ENCODE peak calls at places on chromosomes 13 and 19, in seven cellular contexts. One of them, this sample, is unnamed.

GRCh38 chr19:49343127-49343526 is 7.9 kb downstream of the CD37 start:
- DNase-seq in fibroblast of pulmonary artery: no peak
- DNase-seq in lower leg skin: peak
- DNase-seq in pancreas: peak
- DNase-seq in RWPE1: no peak
- DNase-seq in neural progenitor cell: no peak
- DNase-seq in kidney epithelial cell: no peak
- DNase-seq in this sample: no peak

GRCh38 chr13:90281709-90282108 is 1065.8 kb upstream of the MIR17HG start:
- DNase-seq in pancreas: no peak
- DNase-seq in RWPE1: no peak
- DNase-seq in fibroblast of pulmonary artery: no peak
- DNase-seq in neural progenitor cell: no peak
- DNase-seq in lower leg skin: no peak
- DNase-seq in kidney epithelial cell: no peak
- DNase-seq in this sample: no peak

GRCh38 chr13:54210397-54211050 is 1181.9 kb downstream of the OLFM4 start:
- DNase-seq in lower leg skin: no peak
- DNase-seq in neural progenitor cell: peak
- DNase-seq in kidney epithelial cell: peak
- DNase-seq in fibroblast of pulmonary artery: no peak
- DNase-seq in pancreas: no peak
- DNase-seq in RWPE1: peak
- DNase-seq in this sample: no peak

GRCh38 chr19:28607066-28607583 is 605.8 kb downstream of the UQCRFS1 start:
- DNase-seq in kidney epithelial cell: no peak
- DNase-seq in lower leg skin: no peak
- DNase-seq in fibroblast of pulmonary artery: no peak
- DNase-seq in pancreas: no peak
- DNase-seq in RWPE1: no peak
- DNase-seq in neural progenitor cell: no peak
- DNase-seq in this sample: no peak

GRCh38 chr19:40217921-40218890 is at the start of gene TTC9B:
- DNase-seq in RWPE1: no peak
- DNase-seq in kidney epithelial cell: no peak
- DNase-seq in lower leg skin: no peak
- DNase-seq in neural progenitor cell: peak
- DNase-seq in pancreas: peak
- DNase-seq in fibroblast of pulmonary artery: no peak
- DNase-seq in this sample: peak

GRCh38 chr13:37148501-37148900 is 43.0 kb upstream of the CSNK1A1L start:
- DNase-seq in lower leg skin: no peak
- DNase-seq in pancreas: no peak
- DNase-seq in RWPE1: no peak
- DNase-seq in kidney epithelial cell: no peak
- DNase-seq in neural progenitor cell: no peak
- DNase-seq in fibroblast of pulmonary artery: no peak
- DNase-seq in this sample: no peak

GRCh38 chr13:41546372-41547252 is 89.3 kb downstream of the RGCC start:
- DNase-seq in neural progenitor cell: no peak
- DNase-seq in fibroblast of pulmonary artery: peak
- DNase-seq in RWPE1: peak
- DNase-seq in lower leg skin: no peak
- DNase-seq in kidney epithelial cell: peak
- DNase-seq in pancreas: no peak
- DNase-seq in this sample: no peak

GRCh38 chr13:75353786-75354193 is 128.2 kb downstream of the TBC1D4 start:
- DNase-seq in pancreas: no peak
- DNase-seq in lower leg skin: no peak
- DNase-seq in RWPE1: no peak
- DNase-seq in neural progenitor cell: no peak
- DNase-seq in fibroblast of pulmonary artery: no peak
- DNase-seq in kidney epithelial cell: no peak
- DNase-seq in this sample: no peak

GRCh38 chr13:31441804-31442487 is 242.2 kb downstream of the B3GLCT start:
- DNase-seq in fibroblast of pulmonary artery: no peak
- DNase-seq in neural progenitor cell: no peak
- DNase-seq in RWPE1: no peak
- DNase-seq in kidney epithelial cell: no peak
- DNase-seq in pancreas: no peak
- DNase-seq in lower leg skin: no peak
- DNase-seq in this sample: no peak

GRCh38 chr13:44768233-44768632 is 192.1 kb upstream of the TSC22D1 start:
- DNase-seq in lower leg skin: peak
- DNase-seq in fibroblast of pulmonary artery: peak
- DNase-seq in kidney epithelial cell: no peak
- DNase-seq in RWPE1: no peak
- DNase-seq in pancreas: no peak
- DNase-seq in neural progenitor cell: no peak
- DNase-seq in this sample: no peak

GRCh38 chr19:56670401-56670960 is 1.1 kb downstream of the ZNF835 start:
- DNase-seq in pancreas: no peak
- DNase-seq in kidney epithelial cell: no peak
- DNase-seq in lower leg skin: peak
- DNase-seq in RWPE1: no peak
- DNase-seq in neural progenitor cell: no peak
- DNase-seq in fibroblast of pulmonary artery: no peak
- DNase-seq in this sample: no peak

GRCh38 chr13:76023644-76024043 is 387.5 kb downstream of the LMO7 start:
- DNase-seq in fibroblast of pulmonary artery: no peak
- DNase-seq in RWPE1: peak
- DNase-seq in pancreas: no peak
- DNase-seq in lower leg skin: no peak
- DNase-seq in neural progenitor cell: no peak
- DNase-seq in kidney epithelial cell: no peak
- DNase-seq in this sample: no peak

GRCh38 chr19:42143341-42144234 is 11.3 kb upstream of the POU2F2 start:
- DNase-seq in RWPE1: no peak
- DNase-seq in kidney epithelial cell: no peak
- DNase-seq in pancreas: no peak
- DNase-seq in fibroblast of pulmonary artery: peak
- DNase-seq in neural progenitor cell: peak
- DNase-seq in lower leg skin: no peak
- DNase-seq in this sample: peak

GRCh38 chr19:29658221-29658991 is 6.9 kb upstream of the PLEKHF1 start:
- DNase-seq in kidney epithelial cell: no peak
- DNase-seq in neural progenitor cell: no peak
- DNase-seq in lower leg skin: peak
- DNase-seq in RWPE1: no peak
- DNase-seq in fibroblast of pulmonary artery: no peak
- DNase-seq in pancreas: no peak
- DNase-seq in this sample: no peak

GRCh38 chr19:10920781-10921180 is 7.7 kb downstream of the YIPF2 start:
- DNase-seq in lower leg skin: no peak
- DNase-seq in pancreas: no peak
- DNase-seq in neural progenitor cell: no peak
- DNase-seq in fibroblast of pulmonary artery: no peak
- DNase-seq in RWPE1: no peak
- DNase-seq in kidney epithelial cell: no peak
- DNase-seq in this sample: no peak

GRCh38 chr13:72727417-72728289 is at the start of the genes BORA and MZT1:
- DNase-seq in fibroblast of pulmonary artery: peak
- DNase-seq in kidney epithelial cell: peak
- DNase-seq in lower leg skin: peak
- DNase-seq in RWPE1: peak
- DNase-seq in neural progenitor cell: peak
- DNase-seq in pancreas: peak
- DNase-seq in this sample: peak

GRCh38 chr13:28584873-28585317 is 74.0 kb upstream of the POMP start:
- DNase-seq in RWPE1: no peak
- DNase-seq in pancreas: no peak
- DNase-seq in neural progenitor cell: no peak
- DNase-seq in lower leg skin: no peak
- DNase-seq in kidney epithelial cell: peak
- DNase-seq in fibroblast of pulmonary artery: peak
- DNase-seq in this sample: no peak

GRCh38 chr19:38544569-38545315 is 73.0 kb downstream of the MAP4K1 start:
- DNase-seq in RWPE1: no peak
- DNase-seq in lower leg skin: no peak
- DNase-seq in neural progenitor cell: peak
- DNase-seq in kidney epithelial cell: peak
- DNase-seq in pancreas: no peak
- DNase-seq in fibroblast of pulmonary artery: peak
- DNase-seq in this sample: no peak

GRCh38 chr13:35988648-35989081 is 142.5 kb downstream of the DCLK1 start:
- DNase-seq in lower leg skin: no peak
- DNase-seq in pancreas: no peak
- DNase-seq in RWPE1: no peak
- DNase-seq in neural progenitor cell: no peak
- DNase-seq in fibroblast of pulmonary artery: peak
- DNase-seq in kidney epithelial cell: no peak
- DNase-seq in this sample: no peak

GRCh38 chr13:111049791-111050538 is 65.1 kb upstream of the ARHGEF7 start:
- DNase-seq in RWPE1: peak
- DNase-seq in pancreas: no peak
- DNase-seq in kidney epithelial cell: no peak
- DNase-seq in fibroblast of pulmonary artery: peak
- DNase-seq in neural progenitor cell: peak
- DNase-seq in lower leg skin: peak
- DNase-seq in this sample: no peak
- TF ChIP-seq CTCF in RWPE1: peak
- TF ChIP-seq CTCF in pancreas: no peak
- TF ChIP-seq CTCF in kidney epithelial cell: peak
- TF ChIP-seq CTCF in fibroblast of pulmonary artery: peak
- TF ChIP-seq CTCF in neural progenitor cell: peak
- TF ChIP-seq CTCF in lower leg skin: no peak
- TF ChIP-seq CTCF in this sample: peak

DNA sequence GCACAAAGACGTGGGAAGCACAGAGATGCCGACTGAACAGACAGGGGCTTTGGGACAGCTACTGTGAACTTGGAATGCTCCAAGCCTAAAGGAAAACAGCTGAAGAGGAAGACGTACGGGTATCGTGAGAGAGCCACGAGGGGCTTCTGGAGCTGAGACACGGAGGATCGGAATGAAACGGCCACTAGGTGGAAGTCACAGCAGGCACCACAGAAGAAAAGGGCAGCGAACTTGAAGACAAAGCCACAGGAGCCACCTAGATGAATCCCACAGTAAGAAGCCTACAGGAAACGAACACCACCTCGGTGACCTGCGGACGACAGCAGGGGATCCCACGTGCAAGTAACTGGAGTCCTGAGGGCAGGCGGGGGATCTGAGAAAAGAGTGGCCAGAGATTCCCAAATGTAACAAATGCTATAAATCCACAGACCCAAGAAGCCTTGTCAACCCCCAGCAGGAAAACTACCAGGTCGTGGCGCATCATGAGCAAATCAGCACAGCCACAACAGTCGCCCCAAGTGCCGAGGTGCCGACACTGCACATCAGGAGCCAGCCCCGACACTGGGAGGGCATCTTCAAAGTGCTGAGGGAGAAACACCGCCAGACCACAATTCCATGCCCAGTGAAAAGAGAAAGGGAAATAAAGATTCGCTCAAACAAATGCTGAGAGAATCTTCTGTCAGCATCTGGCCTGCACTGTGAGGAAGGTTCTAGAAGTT is 39.3 kb upstream of the ISYNA1 start:
- DNase-seq in pancreas: no peak
- DNase-seq in lower leg skin: no peak
- DNase-seq in fibroblast of pulmonary artery: no peak
- DNase-seq in kidney epithelial cell: no peak
- DNase-seq in neural progenitor cell: no peak
- DNase-seq in RWPE1: no peak
- DNase-seq in this sample: no peak
- TF ChIP-seq CTCF in pancreas: no peak
- TF ChIP-seq CTCF in lower leg skin: no peak
- TF ChIP-seq CTCF in fibroblast of pulmonary artery: no peak
- TF ChIP-seq CTCF in kidney epithelial cell: no peak
- TF ChIP-seq CTCF in neural progenitor cell: peak
- TF ChIP-seq CTCF in RWPE1: no peak
- TF ChIP-seq CTCF in this sample: no peak

DNA sequence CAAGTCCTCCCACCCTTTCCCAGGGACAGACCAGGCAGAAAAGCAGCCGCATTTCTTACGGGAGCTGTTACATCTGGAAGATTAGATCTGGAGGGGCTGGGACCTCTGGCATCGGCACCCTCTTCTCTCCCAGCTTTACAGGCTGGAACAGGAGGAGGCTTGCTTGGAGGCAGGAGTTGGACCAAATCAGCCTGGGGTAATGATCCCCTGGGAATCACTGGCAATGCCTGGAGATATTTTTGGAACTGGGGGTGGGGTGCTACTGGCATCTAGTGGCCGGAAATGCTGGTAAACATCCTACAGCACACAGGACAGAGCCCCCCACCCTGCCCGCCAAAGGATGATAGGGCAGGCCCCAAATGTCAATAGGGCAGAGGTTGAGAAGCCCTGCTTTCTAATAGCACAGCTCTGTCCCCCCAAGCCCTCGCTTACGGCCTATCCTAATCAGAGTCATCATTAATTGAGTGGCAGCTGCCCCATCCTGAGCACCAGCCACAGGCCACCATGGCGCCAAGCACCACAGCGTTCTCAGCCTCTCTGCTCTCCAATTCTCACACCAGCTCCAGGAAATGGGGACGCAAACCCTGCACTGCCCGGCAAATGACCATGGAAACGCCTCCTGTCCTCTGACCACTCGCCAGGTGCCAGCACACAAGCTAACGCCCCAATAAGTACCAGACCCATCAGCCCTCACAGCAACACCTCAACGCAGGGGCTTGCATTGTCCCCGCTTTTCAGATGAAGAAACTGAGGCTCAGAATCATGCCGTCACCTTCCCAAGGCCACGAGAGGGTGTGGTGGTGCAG is 20.6 kb downstream of the LRRC4B start:
- DNase-seq in kidney epithelial cell: no peak
- DNase-seq in fibroblast of pulmonary artery: no peak
- DNase-seq in RWPE1: no peak
- DNase-seq in neural progenitor cell: no peak
- DNase-seq in pancreas: no peak
- DNase-seq in lower leg skin: no peak
- DNase-seq in this sample: no peak
- TF ChIP-seq CTCF in kidney epithelial cell: no peak
- TF ChIP-seq CTCF in fibroblast of pulmonary artery: no peak
- TF ChIP-seq CTCF in RWPE1: no peak
- TF ChIP-seq CTCF in neural progenitor cell: peak
- TF ChIP-seq CTCF in pancreas: no peak
- TF ChIP-seq CTCF in lower leg skin: no peak
- TF ChIP-seq CTCF in this sample: no peak

GRCh38 chr13:40442191-40442590 is 224.2 kb downstream of the FOXO1 start:
- DNase-seq in fibroblast of pulmonary artery: no peak
- DNase-seq in neural progenitor cell: no peak
- DNase-seq in pancreas: no peak
- DNase-seq in kidney epithelial cell: no peak
- DNase-seq in lower leg skin: no peak
- DNase-seq in RWPE1: no peak
- DNase-seq in this sample: no peak

GRCh38 chr13:40442826-40443225 is 223.6 kb downstream of the FOXO1 start:
- DNase-seq in RWPE1: no peak
- DNase-seq in kidney epithelial cell: no peak
- DNase-seq in neural progenitor cell: no peak
- DNase-seq in pancreas: no peak
- DNase-seq in fibroblast of pulmonary artery: no peak
- DNase-seq in lower leg skin: no peak
- DNase-seq in this sample: no peak

GRCh38 chr13:40446365-40446764 is 220.1 kb downstream of the FOXO1 start:
- DNase-seq in RWPE1: no peak
- DNase-seq in neural progenitor cell: no peak
- DNase-seq in pancreas: no peak
- DNase-seq in fibroblast of pulmonary artery: peak
- DNase-seq in kidney epithelial cell: no peak
- DNase-seq in lower leg skin: no peak
- DNase-seq in this sample: no peak

GRCh38 chr13:40445557-40445990 is 220.9 kb downstream of the FOXO1 start:
- DNase-seq in neural progenitor cell: no peak
- DNase-seq in lower leg skin: no peak
- DNase-seq in fibroblast of pulmonary artery: peak
- DNase-seq in pancreas: peak
- DNase-seq in RWPE1: peak
- DNase-seq in kidney epithelial cell: peak
- DNase-seq in this sample: no peak

GRCh38 chr13:40444241-40444640 is 222.2 kb downstream of the FOXO1 start:
- DNase-seq in RWPE1: no peak
- DNase-seq in neural progenitor cell: no peak
- DNase-seq in fibroblast of pulmonary artery: no peak
- DNase-seq in kidney epithelial cell: no peak
- DNase-seq in lower leg skin: no peak
- DNase-seq in pancreas: no peak
- DNase-seq in this sample: no peak
- TF ChIP-seq CTCF in RWPE1: no peak
- TF ChIP-seq CTCF in neural progenitor cell: no peak
- TF ChIP-seq CTCF in fibroblast of pulmonary artery: no peak
- TF ChIP-seq CTCF in kidney epithelial cell: no peak
- TF ChIP-seq CTCF in lower leg skin: no peak
- TF ChIP-seq CTCF in pancreas: no peak
- TF ChIP-seq CTCF in this sample: no peak